ENCODE peak calls at places on chromosomes 6 and 20, in four cellular contexts. N is HepG2, B is K562, L is GM12878. I is an unnamed sample.

GRCh38 chr20:50110141-50111047 is 2.6 kb downstream of the UBE2V1 start:
- DNase-seq in L (peak), B (no peak), N (peak), I (no peak)

GRCh38 chr6:87172292-87172691 is 16.9 kb downstream of the ZNF292 start:
- DNase-seq in B (no peak), L (no peak), N (no peak), I (no peak)

GRCh38 chr6:28982476-28983266 is 22.4 kb downstream of the ZNF311 start:
- DNase-seq in L (peak), B (peak), N (peak), I (peak)

GRCh38 chr20:25706793-25707192 is 10.1 kb upstream of the ZNF337 start:
- DNase-seq in L (no peak), N (no peak), B (no peak), I (no peak)

GRCh38 chr6:138086573-138087196 is 20.5 kb downstream of the PERP start:
- DNase-seq in N (peak), L (no peak), B (no peak), I (peak)

GRCh38 chr6:30880563-30881252 is 3.6 kb upstream of the DDR1 start:
- DNase-seq in N (no peak), B (no peak), L (no peak), I (no peak)

GRCh38 chr6:145948878-145949613 is 15.1 kb downstream of the SHPRH start:
- DNase-seq in B (no peak), L (no peak), N (no peak), I (no peak)

GRCh38 chr6:41159415-41160082 is 3.4 kb downstream of the TREM2 start:
- DNase-seq in L (no peak), B (no peak), N (no peak), I (no peak)

GRCh38 chr6:170225852-170226417 is 64.9 kb downstream of the DLL1 start:
- DNase-seq in B (no peak), L (no peak), N (no peak), I (no peak)

GRCh38 chr20:36541227-36542018 is at the start of gene MYL9:
- DNase-seq in L (no peak), N (no peak), B (peak), I (no peak)

GRCh38 chr20:10648651-10649050 is 25.1 kb downstream of the JAG1 start:
- DNase-seq in B (no peak), N (no peak), L (peak), I (no peak)

GRCh38 chr6:106163446-106163965 is 77.4 kb downstream of the PRDM1 start:
- DNase-seq in N (no peak), B (no peak), L (peak), I (peak)

GRCh38 chr20:44074252-44075151 is 112.5 kb downstream of the JPH2 start:
- DNase-seq in B (no peak), L (no peak), N (no peak), I (no peak)

GRCh38 chr6:50185006-50185405 is 135.3 kb upstream of the DEFB112 start:
- DNase-seq in N (peak), L (no peak), B (no peak), I (peak)

GRCh38 chr6:6730831-6731230 is 142.3 kb downstream of the LY86 start:
- DNase-seq in N (no peak), L (no peak), B (no peak), I (no peak)

GRCh38 chr6:155177369-155177961 is 86.3 kb upstream of the CLDN20 start:
- DNase-seq in B (peak), L (no peak), N (peak), I (peak)

GRCh38 chr6:123810214-123810613 is 6.5 kb downstream of the NKAIN2 start:
- DNase-seq in N (no peak), L (no peak), B (no peak), I (no peak)

GRCh38 chr6:123812621-123813020 is 9.0 kb downstream of the NKAIN2 start:
- DNase-seq in B (no peak), L (no peak), N (no peak), I (no peak)

GRCh38 chr6:123810948-123811347 is 7.3 kb downstream of the NKAIN2 start:
- DNase-seq in L (no peak), B (no peak), N (no peak), I (no peak)

GRCh38 chr6:123808556-123808955 is 4.9 kb downstream of the NKAIN2 start:
- DNase-seq in L (no peak), B (no peak), N (no peak), I (no peak)

GRCh38 chr6:123811378-123811777 is 7.7 kb downstream of the NKAIN2 start:
- DNase-seq in L (no peak), N (no peak), B (no peak), I (no peak)
- TF ChIP-seq TARDBP in L (no peak), N (no peak), B (no peak), I (no peak)

GRCh38 chr6:37477656-37478435 is 21.8 kb downstream of the CCDC167 start:
- DNase-seq in B (no peak), L (no peak), N (no peak), I (no peak)
- TF ChIP-seq FOXK2 in B (no peak), L (no peak), N (no peak), I (no peak)

GRCh38 chr6:3546121-3546520 is 89.3 kb upstream of the SLC22A23 start:
- DNase-seq in L (no peak), N (peak), B (no peak), I (no peak)
- TF ChIP-seq BHLHE40 in L (no peak), N (no peak), B (no peak), I (no peak)

DNA sequence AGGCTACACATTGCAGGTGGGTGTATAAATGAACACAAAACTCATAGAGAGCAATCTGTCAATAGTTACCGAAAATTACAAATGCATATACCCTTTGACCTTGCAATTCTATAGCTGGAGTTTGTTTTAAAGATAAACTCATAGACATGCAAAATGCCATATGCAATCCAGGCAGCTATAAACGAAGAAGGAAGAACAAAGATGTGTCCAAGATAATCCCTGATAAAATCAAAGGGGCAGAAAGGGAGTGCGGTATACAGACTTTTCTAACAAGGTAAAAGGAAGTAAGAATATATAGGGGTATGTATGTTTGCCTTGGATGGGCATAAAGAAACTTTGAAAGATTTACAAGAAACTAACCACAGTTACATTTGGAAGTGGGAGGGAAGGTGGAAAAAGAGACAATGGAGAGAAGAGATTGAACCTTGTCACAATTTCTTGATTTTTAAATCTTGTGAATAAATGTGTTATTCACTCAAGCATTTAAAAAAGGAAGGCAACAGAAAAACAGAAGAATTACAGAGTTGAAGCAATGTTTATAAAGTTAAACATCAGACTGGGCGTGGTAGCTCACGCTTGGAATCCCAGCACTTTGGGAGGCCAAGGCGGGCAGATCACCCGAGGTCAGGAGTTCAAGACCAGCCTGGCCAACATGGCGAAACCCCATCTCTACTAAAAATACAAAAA is 29.9 kb downstream of the FAM8A1 start:
- DNase-seq in L (no peak), B (no peak), N (no peak), I (no peak)
- TF ChIP-seq TARDBP in L (no peak), B (no peak), N (no peak), I (no peak)

DNA sequence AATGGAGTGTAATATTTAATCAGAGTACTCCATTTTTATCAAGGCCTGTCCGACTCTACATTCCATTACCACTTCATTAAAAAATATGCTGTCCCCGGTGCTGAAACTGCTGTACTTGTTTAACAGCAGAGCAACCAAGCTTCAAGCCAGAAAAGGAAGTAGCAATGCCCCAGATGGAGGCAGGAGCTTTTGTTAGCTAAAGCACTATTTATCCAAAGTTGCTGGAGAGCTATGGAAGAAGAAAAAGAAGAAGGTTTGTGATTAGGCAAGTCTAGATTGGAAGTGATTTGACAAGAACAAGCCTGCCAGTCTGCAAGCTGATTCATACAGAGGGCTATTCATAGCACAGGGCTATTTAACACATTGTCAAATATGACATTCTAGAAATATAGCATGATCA is 160.9 kb upstream of the SPTLC3 start:
- DNase-seq in L (no peak), B (no peak), N (peak), I (no peak)
- TF ChIP-seq FOXK2 in L (no peak), B (no peak), N (no peak), I (no peak)

GRCh38 chr20:33124994-33125393 is 43.0 kb upstream of the BPIFA2 start:
- DNase-seq in B (no peak), L (no peak), N (no peak), I (no peak)

GRCh38 chr20:33130553-33130952 is 37.4 kb upstream of the BPIFA2 start:
- DNase-seq in L (no peak), B (no peak), N (no peak), I (no peak)

GRCh38 chr20:33127422-33128097 is 40.4 kb upstream of the BPIFA2 start:
- DNase-seq in B (no peak), N (peak), L (no peak), I (no peak)

GRCh38 chr20:33124261-33124660 is 43.7 kb upstream of the BPIFA2 start:
- DNase-seq in B (no peak), N (no peak), L (no peak), I (no peak)

GRCh38 chr20:33125983-33126382 is 42.0 kb upstream of the BPIFA2 start:
- DNase-seq in B (no peak), L (no peak), N (peak), I (no peak)
- TF ChIP-seq BHLHE40 in B (no peak), L (no peak), N (no peak), I (no peak)

DNA sequence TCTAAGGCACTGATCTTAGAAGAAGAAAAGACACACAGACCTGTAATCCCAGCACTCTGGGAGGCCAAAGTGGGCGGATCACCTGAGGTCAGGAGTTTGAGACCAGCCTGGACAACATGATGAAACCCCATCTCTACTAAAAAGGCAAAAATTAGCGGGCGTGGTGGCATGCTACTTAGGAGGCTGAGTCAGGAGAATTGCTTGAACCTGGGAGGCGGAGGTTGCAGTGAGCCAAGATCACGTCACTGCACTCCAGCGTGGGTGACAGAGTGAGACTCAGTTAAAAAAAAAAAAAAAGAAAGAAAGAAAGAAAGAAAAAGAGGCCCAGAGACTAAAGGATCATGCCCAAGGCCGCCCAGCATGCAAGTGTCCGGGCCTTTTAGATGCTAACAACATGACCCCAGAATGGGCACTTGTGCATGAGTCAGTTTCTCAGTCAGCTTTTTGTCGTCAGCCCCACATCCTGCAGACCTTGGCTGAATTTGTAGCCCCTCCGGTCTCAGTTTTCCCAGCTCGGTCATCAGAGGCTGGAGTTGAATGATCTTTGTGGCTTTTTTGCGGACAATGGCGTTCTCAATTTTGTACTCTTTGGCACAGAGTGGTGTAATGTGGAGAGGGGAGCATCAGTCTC is 30.5 kb upstream of the APCDD1L start:
- DNase-seq in B (no peak), L (no peak), N (no peak), I (no peak)
- TF ChIP-seq TARDBP in B (no peak), L (no peak), N (no peak), I (no peak)

DNA sequence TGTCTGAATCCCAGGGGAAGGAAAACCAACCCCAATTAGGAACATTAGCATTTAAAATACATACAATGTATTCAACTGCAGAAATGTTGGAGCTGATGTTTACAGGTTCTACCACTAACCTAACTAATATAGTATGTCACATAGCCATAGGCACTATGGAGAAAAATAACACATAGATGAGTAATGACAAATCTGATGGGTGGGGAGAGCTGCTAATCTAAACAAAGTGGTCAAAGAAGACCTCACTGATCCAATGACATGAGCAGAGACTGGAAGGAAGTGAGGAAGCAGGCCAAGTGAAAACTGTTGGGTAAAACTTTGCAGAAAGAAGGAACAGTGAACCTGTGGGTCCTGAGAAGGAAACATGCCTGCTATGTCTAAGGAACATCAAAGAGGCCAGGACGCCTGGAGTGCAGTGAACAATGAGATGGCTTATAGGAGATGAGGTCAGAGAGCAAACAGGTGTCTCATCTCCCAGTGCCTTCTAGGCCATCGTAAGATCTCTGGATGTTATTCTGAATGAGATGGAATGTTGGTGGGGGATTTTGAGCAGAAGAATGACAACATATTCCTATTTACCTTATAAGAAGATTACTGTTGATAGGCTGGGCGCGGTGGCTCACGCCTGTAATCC is 135.7 kb downstream of the ALDH8A1 start:
- DNase-seq in N (no peak), B (no peak), L (no peak), I (no peak)
- TF ChIP-seq FOXK2 in N (no peak), B (no peak), L (no peak), I (no peak)